ENCODE peak calls at places on chromosomes 5 and 9, in eight cellular contexts. W is HCT116, K is kidney, E is astrocyte, Z is H9, L is H1, F is fibroblast of lung, R is neural progenitor cell. U is an unnamed sample. For H3K4me1, the result is how much of the 10 kb centered on the place peaks cover.

GRCh38 chr9:34413229-34413852 is 36.6 kb upstream of the MYORG start:
- DNase-seq in L (peak), F (peak), E (peak), W (no peak), R (peak), K (no peak), Z (peak), U (peak)

GRCh38 chr9:122213589-122214413 is 15.0 kb downstream of the LHX6 start:
- DNase-seq in E (no peak), F (no peak), Z (peak), W (peak), K (peak), R (peak), L (peak), U (peak)

GRCh38 chr9:89468271-89468960 is 29.5 kb downstream of the SEMA4D start:
- DNase-seq in R (no peak), Z (no peak), F (no peak), E (no peak), K (no peak), L (no peak), W (no peak), U (no peak)

GRCh38 chr9:123206064-123206463 is 62.3 kb downstream of the STRBP start:
- DNase-seq in K (no peak), Z (no peak), L (no peak), W (no peak), F (no peak), E (no peak), R (no peak), U (no peak)

GRCh38 chr5:103896593-103896992 is 334.0 kb upstream of the NUDT12 start:
- DNase-seq in E (no peak), W (no peak), R (no peak), Z (no peak), K (no peak), L (no peak), F (no peak), U (no peak)

GRCh38 chr9:88766778-88767503 is 224.3 kb upstream of the S1PR3 start:
- DNase-seq in R (no peak), K (no peak), E (peak), W (no peak), Z (no peak), F (peak), L (no peak), U (no peak)

GRCh38 chr9:69297300-69297980 is 27.6 kb upstream of the ENTREP1 start:
- DNase-seq in L (no peak), R (no peak), Z (no peak), K (no peak), W (no peak), E (no peak), F (peak), U (no peak)

GRCh38 chr5:17184596-17184995 is 32.8 kb upstream of the BASP1 start:
- DNase-seq in L (no peak), W (no peak), K (no peak), F (peak), R (no peak), Z (no peak), E (peak), U (no peak)

GRCh38 chr9:124764774-124765438 is 6.2 kb downstream of the NR6A1 start:
- DNase-seq in K (no peak), L (no peak), F (no peak), E (no peak), R (no peak), Z (no peak), W (no peak), U (peak)

GRCh38 chr5:123298335-123299010 is 124.7 kb downstream of the CEP120 start:
- DNase-seq in R (no peak), W (no peak), K (no peak), E (no peak), Z (no peak), F (no peak), L (no peak), U (no peak)

GRCh38 chr5:16585028-16585667 is 31.6 kb downstream of the RETREG1 start:
- DNase-seq in W (no peak), Z (no peak), R (no peak), K (no peak), E (no peak), F (no peak), L (no peak), U (no peak)

GRCh38 chr9:107504585-107505455 is 15.3 kb upstream of the KLF4 start:
- DNase-seq in F (peak), W (no peak), K (no peak), Z (no peak), L (no peak), R (no peak), E (peak), U (no peak)

GRCh38 chr5:160894-161540 is 30.3 kb upstream of the LRRC14B start:
- DNase-seq in W (no peak), Z (peak), E (no peak), L (no peak), K (no peak), F (no peak), R (no peak), U (no peak)

GRCh38 chr9:107049825-107050184 is 186.8 kb downstream of the ZNF462 start:
- DNase-seq in Z (peak), L (no peak), K (no peak), F (no peak), W (no peak), E (no peak), R (no peak), U (no peak)

GRCh38 chr9:7760014-7760415 is 39.6 kb downstream of the DMAC1 start:
- DNase-seq in E (no peak), K (peak), L (no peak), Z (no peak), F (no peak), W (no peak), R (no peak), U (no peak)

GRCh38 chr5:168070761-168071160 is 220.7 kb upstream of the WWC1 start:
- DNase-seq in W (no peak), R (no peak), Z (no peak), K (no peak), L (no peak), F (no peak), E (no peak), U (no peak)

GRCh38 chr5:154467655-154468354 is 10.2 kb downstream of the HAND1 start:
- DNase-seq in K (peak), W (peak), F (peak), E (no peak), R (peak), L (peak), Z (peak), U (peak)

GRCh38 chr5:135395451-135395850 is 3.6 kb downstream of the MACROH2A1 start:
- DNase-seq in W (no peak), E (no peak), Z (no peak), K (no peak), R (no peak), L (no peak), F (no peak), U (no peak)

GRCh38 chr9:126971261-126971660 is 56.7 kb downstream of the RALGPS1 start:
- DNase-seq in F (no peak), L (no peak), R (no peak), E (no peak), Z (no peak), W (no peak), K (no peak), U (no peak)

GRCh38 chr9:130342714-130343085 is 77.1 kb downstream of the HMCN2 start:
- DNase-seq in K (peak), F (no peak), W (no peak), R (no peak), Z (no peak), L (no peak), E (no peak), U (no peak)

GRCh38 chr9:82247318-82247717 is 258.7 kb downstream of the SPATA31D1 start:
- DNase-seq in W (no peak), E (peak), Z (peak), R (no peak), L (no peak), F (no peak), K (no peak), U (no peak)

GRCh38 chr9:124437086-124437485 is 13.2 kb upstream of the ADGRD2 start:
- DNase-seq in W (no peak), Z (no peak), R (no peak), L (no peak), K (no peak), F (no peak), E (no peak), U (no peak)

GRCh38 chr5:147403659-147404640 is 105.9 kb downstream of the DPYSL3 start:
- DNase-seq in L (no peak), E (peak), K (no peak), Z (no peak), F (peak), R (no peak), W (peak), U (peak)

GRCh38 chr5:117667105-117667504 is 1092.5 kb upstream of the SEMA6A start:
- DNase-seq in L (no peak), K (no peak), F (no peak), Z (peak), E (no peak), W (no peak), R (no peak), U (no peak)

GRCh38 chr5:31113666-31114065 is 79.8 kb upstream of the CDH6 start:
- DNase-seq in F (no peak), E (no peak), R (no peak), Z (no peak), K (no peak), W (no peak), L (no peak), U (no peak)

GRCh38 chr9:109913461-109913810 is 133.4 kb downstream of the PALM2AKAP2 start:
- DNase-seq in W (no peak), L (no peak), R (no peak), E (peak), F (peak), Z (no peak), K (no peak), U (no peak)

GRCh38 chr5:151267481-151268275 is 14.7 kb downstream of the GM2A start:
- DNase-seq in W (no peak), E (no peak), F (no peak), K (no peak), R (no peak), L (no peak), Z (no peak), U (no peak)

GRCh38 chr5:1506242-1507015 is 17.3 kb downstream of the LPCAT1 start:
- DNase-seq in R (no peak), K (peak), L (no peak), Z (no peak), E (no peak), W (no peak), F (no peak), U (no peak)
- H3K4me1 ChIP-seq in R (under half), K (under half), L (under half), Z (under half), E (under half), W (under half), F (under half), U (under half)

GRCh38 chr5:8954801-8955200 is 591.1 kb downstream of the SEMA5A start:
- DNase-seq in K (no peak), R (no peak), F (no peak), L (no peak), W (no peak), E (no peak), Z (no peak), U (no peak)
- TF ChIP-seq CTCF in K (no peak), R (no peak), F (peak), L (no peak), W (no peak), E (peak), Z (peak), U (no peak)

GRCh38 chr5:179188636-179189035 is 128.5 kb downstream of the ZNF354C start:
- DNase-seq in E (no peak), R (no peak), L (no peak), F (no peak), Z (no peak), W (no peak), K (peak), U (no peak)

GRCh38 chr5:179187229-179187678 is 127.1 kb downstream of the ZNF354C start:
- DNase-seq in L (no peak), W (no peak), E (no peak), F (no peak), R (no peak), Z (peak), K (peak), U (no peak)

GRCh38 chr5:179186801-179187200 is 126.6 kb downstream of the ZNF354C start:
- DNase-seq in W (no peak), E (no peak), Z (no peak), K (peak), F (no peak), L (no peak), R (no peak), U (no peak)

GRCh38 chr5:179186092-179186419 is 125.9 kb downstream of the ZNF354C start:
- DNase-seq in R (no peak), L (no peak), Z (no peak), W (no peak), E (no peak), K (peak), F (no peak), U (no peak)

DNA sequence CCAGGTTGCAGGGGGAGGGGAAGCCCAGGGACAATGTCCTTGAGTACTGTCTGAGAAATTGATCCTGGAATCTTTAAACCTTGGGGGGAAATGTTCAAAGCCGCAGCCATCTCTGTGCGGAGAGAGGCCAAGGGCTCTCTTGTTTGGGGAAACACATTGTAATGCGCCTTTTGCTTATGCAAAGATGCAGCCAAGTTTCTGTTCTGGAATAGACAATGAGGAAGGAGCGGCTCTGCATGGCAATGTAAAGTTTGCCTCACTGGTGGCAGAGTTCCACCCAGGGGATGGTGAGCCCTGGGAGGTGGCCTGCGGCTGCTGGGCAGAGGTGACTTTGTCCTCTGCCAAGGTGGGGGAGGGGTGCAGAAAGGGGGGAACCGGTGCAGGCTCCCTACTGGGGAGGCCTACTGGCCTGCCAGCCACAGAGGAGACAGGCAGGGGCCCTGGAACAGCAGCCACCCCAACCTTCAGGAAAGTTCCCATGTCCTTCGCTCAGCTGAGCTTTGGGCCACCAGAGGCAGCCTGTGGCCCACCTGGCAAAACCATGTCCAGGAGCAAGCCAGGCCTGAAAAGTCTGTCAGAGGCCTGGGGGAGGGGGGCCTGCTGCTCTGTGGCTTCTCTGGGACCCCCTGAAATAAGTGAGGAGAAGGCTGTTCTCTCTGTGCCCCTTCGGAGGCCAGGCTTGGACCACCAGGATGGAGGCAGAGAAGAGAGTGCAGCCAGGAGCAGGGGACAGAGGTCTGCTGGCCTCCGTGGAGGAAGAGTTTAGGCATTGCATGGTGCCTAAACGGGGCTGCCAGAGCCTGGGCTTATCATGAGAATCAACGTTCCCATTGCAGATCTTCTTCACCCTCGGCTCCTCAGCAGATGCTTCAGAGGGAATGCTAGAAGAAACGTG is 127.8 kb downstream of the ZNF354C start:
- DNase-seq in F (no peak), L (no peak), Z (no peak), K (peak), R (no peak), W (no peak), E (no peak), U (no peak)
- H3K9ac ChIP-seq in F (no peak), L (no peak), Z (no peak), K (no peak), R (no peak), W (no peak), E (no peak), U (no peak)

GRCh38 chr9:134350416-134350994 is 24.2 kb downstream of the RXRA start:
- DNase-seq in R (no peak), F (no peak), Z (no peak), L (no peak), E (no peak), W (no peak), K (no peak), U (no peak)
- H3K4me1 ChIP-seq in R (under half), F (under half), Z (under half), L (under half), E (under half), W (under half), K (under half), U (under half)

DNA sequence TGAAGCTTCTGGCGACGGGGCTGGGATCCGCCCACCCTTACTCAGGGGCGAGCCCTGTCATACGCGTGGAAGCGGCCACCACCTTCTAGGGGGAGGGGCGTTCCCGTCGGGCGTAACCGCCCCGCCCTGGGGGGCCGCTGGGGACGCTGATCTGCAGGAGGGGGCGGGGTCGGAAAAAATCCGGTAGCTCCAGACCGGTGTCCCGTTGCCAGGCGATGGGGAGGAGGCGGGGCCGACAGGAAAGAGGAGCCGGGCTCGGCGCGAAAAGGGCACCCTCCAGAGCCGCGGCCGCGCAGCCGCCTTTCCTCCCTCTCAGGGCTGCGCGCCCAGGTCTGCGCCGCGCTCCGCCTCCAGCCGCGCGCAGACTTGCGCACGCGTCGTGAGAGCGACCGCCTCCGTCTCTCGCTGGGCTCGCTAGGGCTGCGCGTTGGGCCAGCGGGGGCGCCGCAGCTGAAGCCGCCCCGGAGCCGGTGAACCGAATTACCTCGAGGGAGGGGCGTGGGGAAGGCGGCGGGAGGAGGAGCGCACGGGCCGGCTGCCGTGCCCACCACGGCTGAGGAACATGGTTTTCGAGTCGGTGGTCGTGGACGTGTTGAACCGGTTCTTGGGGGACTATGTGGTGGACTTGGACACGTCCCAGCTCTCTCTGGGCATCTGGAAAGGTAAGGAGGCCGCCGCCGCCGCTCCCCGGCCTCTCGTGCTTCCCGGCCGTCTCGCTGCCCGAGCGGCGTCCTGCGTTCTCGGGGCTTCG is at the start of gene VPS13A:
- DNase-seq in K (peak), Z (peak), L (peak), F (peak), W (peak), E (peak), R (peak), U (peak)
- TF ChIP-seq CTCF in K (no peak), Z (peak), L (no peak), F (peak), W (peak), E (no peak), R (peak), U (peak)

U was measured in MM.1S.